ENCODE peak calls at places on chromosomes 7 and 10, in four cellular contexts. One of them, this sample, is unnamed.

GRCh38 chr7:28732037-28732869 is 225.9 kb downstream of the TRIL start:
- DNase-seq in stimulated activated CD8-positive, alpha-beta memory T cell treated with anti-CD3 and anti-CD28 coated beads, Interleukin-15, amount 100 ng/mL, for 24 hours: no peak
- DNase-seq in hypothalamus: no peak
- DNase-seq in heart right ventricle: peak
- DNase-seq in this sample: no peak

GRCh38 chr7:50155755-50156154 is 62.7 kb upstream of the ZPBP start:
- DNase-seq in hypothalamus: no peak
- DNase-seq in stimulated activated CD8-positive, alpha-beta memory T cell treated with anti-CD3 and anti-CD28 coated beads, Interleukin-15, amount 100 ng/mL, for 24 hours: no peak
- DNase-seq in heart right ventricle: no peak
- DNase-seq in this sample: no peak

GRCh38 chr10:86659721-86660438 is 5.5 kb downstream of the OPN4 start:
- DNase-seq in hypothalamus: no peak
- DNase-seq in heart right ventricle: peak
- DNase-seq in stimulated activated CD8-positive, alpha-beta memory T cell treated with anti-CD3 and anti-CD28 coated beads, Interleukin-15, amount 100 ng/mL, for 24 hours: no peak
- DNase-seq in this sample: peak

GRCh38 chr7:41621953-41622831 is 80.7 kb downstream of the INHBA start:
- DNase-seq in hypothalamus: no peak
- DNase-seq in heart right ventricle: no peak
- DNase-seq in stimulated activated CD8-positive, alpha-beta memory T cell treated with anti-CD3 and anti-CD28 coated beads, Interleukin-15, amount 100 ng/mL, for 24 hours: no peak
- DNase-seq in this sample: no peak

GRCh38 chr7:1354661-1355567 is 104.4 kb downstream of the MICALL2 start:
- DNase-seq in stimulated activated CD8-positive, alpha-beta memory T cell treated with anti-CD3 and anti-CD28 coated beads, Interleukin-15, amount 100 ng/mL, for 24 hours: no peak
- DNase-seq in heart right ventricle: no peak
- DNase-seq in hypothalamus: no peak
- DNase-seq in this sample: no peak

GRCh38 chr10:88687853-88688467 is 18.1 kb upstream of the LIPK start:
- DNase-seq in hypothalamus: no peak
- DNase-seq in heart right ventricle: no peak
- DNase-seq in stimulated activated CD8-positive, alpha-beta memory T cell treated with anti-CD3 and anti-CD28 coated beads, Interleukin-15, amount 100 ng/mL, for 24 hours: no peak
- DNase-seq in this sample: no peak

GRCh38 chr10:6907877-6908530 is 327.9 kb upstream of the PRKCQ start:
- DNase-seq in stimulated activated CD8-positive, alpha-beta memory T cell treated with anti-CD3 and anti-CD28 coated beads, Interleukin-15, amount 100 ng/mL, for 24 hours: no peak
- DNase-seq in hypothalamus: no peak
- DNase-seq in heart right ventricle: no peak
- DNase-seq in this sample: no peak

GRCh38 chr10:43921478-43921877 is 272.8 kb upstream of the ZNF32 start:
- DNase-seq in heart right ventricle: no peak
- DNase-seq in stimulated activated CD8-positive, alpha-beta memory T cell treated with anti-CD3 and anti-CD28 coated beads, Interleukin-15, amount 100 ng/mL, for 24 hours: no peak
- DNase-seq in hypothalamus: no peak
- DNase-seq in this sample: no peak

GRCh38 chr7:151626422-151627115 is 106.9 kb upstream of the RHEB start:
- DNase-seq in stimulated activated CD8-positive, alpha-beta memory T cell treated with anti-CD3 and anti-CD28 coated beads, Interleukin-15, amount 100 ng/mL, for 24 hours: no peak
- DNase-seq in heart right ventricle: no peak
- DNase-seq in hypothalamus: no peak
- DNase-seq in this sample: no peak

GRCh38 chr7:35762781-35763180 is 38.1 kb upstream of the SEPTIN7 start:
- DNase-seq in hypothalamus: no peak
- DNase-seq in stimulated activated CD8-positive, alpha-beta memory T cell treated with anti-CD3 and anti-CD28 coated beads, Interleukin-15, amount 100 ng/mL, for 24 hours: no peak
- DNase-seq in heart right ventricle: no peak
- DNase-seq in this sample: no peak

GRCh38 chr10:121510201-121510771 is 88.0 kb downstream of the FGFR2 start:
- DNase-seq in heart right ventricle: no peak
- DNase-seq in stimulated activated CD8-positive, alpha-beta memory T cell treated with anti-CD3 and anti-CD28 coated beads, Interleukin-15, amount 100 ng/mL, for 24 hours: no peak
- DNase-seq in hypothalamus: no peak
- DNase-seq in this sample: no peak

GRCh38 chr7:107725138-107725740 is 18.7 kb upstream of the CBLL1 start:
- DNase-seq in hypothalamus: no peak
- DNase-seq in heart right ventricle: no peak
- DNase-seq in stimulated activated CD8-positive, alpha-beta memory T cell treated with anti-CD3 and anti-CD28 coated beads, Interleukin-15, amount 100 ng/mL, for 24 hours: no peak
- DNase-seq in this sample: no peak

GRCh38 chr10:42646692-42647640 is 8.6 kb upstream of the ZNF33B start:
- DNase-seq in heart right ventricle: no peak
- DNase-seq in stimulated activated CD8-positive, alpha-beta memory T cell treated with anti-CD3 and anti-CD28 coated beads, Interleukin-15, amount 100 ng/mL, for 24 hours: no peak
- DNase-seq in hypothalamus: no peak
- DNase-seq in this sample: no peak

GRCh38 chr7:107180378-107180777 is 11.6 kb downstream of the HBP1 start:
- DNase-seq in stimulated activated CD8-positive, alpha-beta memory T cell treated with anti-CD3 and anti-CD28 coated beads, Interleukin-15, amount 100 ng/mL, for 24 hours: peak
- DNase-seq in hypothalamus: no peak
- DNase-seq in heart right ventricle: no peak
- DNase-seq in this sample: no peak

GRCh38 chr7:22357311-22358175 is 589 bp upstream of the RAPGEF5 start:
- DNase-seq in stimulated activated CD8-positive, alpha-beta memory T cell treated with anti-CD3 and anti-CD28 coated beads, Interleukin-15, amount 100 ng/mL, for 24 hours: no peak
- DNase-seq in heart right ventricle: no peak
- DNase-seq in hypothalamus: no peak
- DNase-seq in this sample: no peak

GRCh38 chr7:33970566-33970965 is 65.2 kb downstream of the BMPER start:
- DNase-seq in stimulated activated CD8-positive, alpha-beta memory T cell treated with anti-CD3 and anti-CD28 coated beads, Interleukin-15, amount 100 ng/mL, for 24 hours: no peak
- DNase-seq in hypothalamus: no peak
- DNase-seq in heart right ventricle: no peak
- DNase-seq in this sample: no peak

GRCh38 chr7:40763319-40764287 is 628.8 kb downstream of the SUGCT start:
- DNase-seq in stimulated activated CD8-positive, alpha-beta memory T cell treated with anti-CD3 and anti-CD28 coated beads, Interleukin-15, amount 100 ng/mL, for 24 hours: no peak
- DNase-seq in hypothalamus: no peak
- DNase-seq in heart right ventricle: no peak
- DNase-seq in this sample: no peak

GRCh38 chr10:72692897-72693598 is 1.1 kb downstream of the MCU start:
- DNase-seq in heart right ventricle: no peak
- DNase-seq in hypothalamus: no peak
- DNase-seq in stimulated activated CD8-positive, alpha-beta memory T cell treated with anti-CD3 and anti-CD28 coated beads, Interleukin-15, amount 100 ng/mL, for 24 hours: no peak
- DNase-seq in this sample: no peak

GRCh38 chr10:132302911-132303310 is 4.8 kb downstream of the STK32C start:
- DNase-seq in stimulated activated CD8-positive, alpha-beta memory T cell treated with anti-CD3 and anti-CD28 coated beads, Interleukin-15, amount 100 ng/mL, for 24 hours: no peak
- DNase-seq in hypothalamus: no peak
- DNase-seq in heart right ventricle: no peak
- DNase-seq in this sample: peak

GRCh38 chr10:24901686-24902399 is 50.6 kb downstream of the PRTFDC1 start:
- DNase-seq in heart right ventricle: no peak
- DNase-seq in hypothalamus: no peak
- DNase-seq in stimulated activated CD8-positive, alpha-beta memory T cell treated with anti-CD3 and anti-CD28 coated beads, Interleukin-15, amount 100 ng/mL, for 24 hours: no peak
- DNase-seq in this sample: peak

GRCh38 chr7:147859486-147859885 is 731.1 kb upstream of the C7orf33 start:
- DNase-seq in heart right ventricle: no peak
- DNase-seq in stimulated activated CD8-positive, alpha-beta memory T cell treated with anti-CD3 and anti-CD28 coated beads, Interleukin-15, amount 100 ng/mL, for 24 hours: no peak
- DNase-seq in hypothalamus: no peak
- DNase-seq in this sample: no peak

GRCh38 chr7:19016140-19016539 is 101.3 kb downstream of the TWIST1 start:
- DNase-seq in hypothalamus: no peak
- DNase-seq in heart right ventricle: no peak
- DNase-seq in stimulated activated CD8-positive, alpha-beta memory T cell treated with anti-CD3 and anti-CD28 coated beads, Interleukin-15, amount 100 ng/mL, for 24 hours: no peak
- DNase-seq in this sample: no peak

GRCh38 chr10:119090968-119091367 is 10.4 kb upstream of the EIF3A start:
- DNase-seq in stimulated activated CD8-positive, alpha-beta memory T cell treated with anti-CD3 and anti-CD28 coated beads, Interleukin-15, amount 100 ng/mL, for 24 hours: no peak
- DNase-seq in hypothalamus: no peak
- DNase-seq in heart right ventricle: no peak
- DNase-seq in this sample: no peak

GRCh38 chr7:68925241-68925640 is 673.0 kb upstream of the AUTS2 start:
- DNase-seq in hypothalamus: no peak
- DNase-seq in heart right ventricle: no peak
- DNase-seq in stimulated activated CD8-positive, alpha-beta memory T cell treated with anti-CD3 and anti-CD28 coated beads, Interleukin-15, amount 100 ng/mL, for 24 hours: no peak
- DNase-seq in this sample: no peak

GRCh38 chr7:134462337-134462925 is 3.5 kb upstream of the AKR1B1 start:
- DNase-seq in stimulated activated CD8-positive, alpha-beta memory T cell treated with anti-CD3 and anti-CD28 coated beads, Interleukin-15, amount 100 ng/mL, for 24 hours: no peak
- DNase-seq in heart right ventricle: no peak
- DNase-seq in hypothalamus: no peak
- DNase-seq in this sample: no peak

GRCh38 chr7:45708046-45708950 is 134.1 kb downstream of the ADCY1 start:
- DNase-seq in hypothalamus: no peak
- DNase-seq in stimulated activated CD8-positive, alpha-beta memory T cell treated with anti-CD3 and anti-CD28 coated beads, Interleukin-15, amount 100 ng/mL, for 24 hours: no peak
- DNase-seq in heart right ventricle: no peak
- DNase-seq in this sample: no peak

GRCh38 chr7:65509368-65510186 is 135.9 kb downstream of the ZNF92 start:
- DNase-seq in hypothalamus: no peak
- DNase-seq in heart right ventricle: peak
- DNase-seq in stimulated activated CD8-positive, alpha-beta memory T cell treated with anti-CD3 and anti-CD28 coated beads, Interleukin-15, amount 100 ng/mL, for 24 hours: no peak
- DNase-seq in this sample: peak

GRCh38 chr10:61937631-61938284 is 36.3 kb downstream of the ARID5B start:
- DNase-seq in heart right ventricle: no peak
- DNase-seq in hypothalamus: no peak
- DNase-seq in stimulated activated CD8-positive, alpha-beta memory T cell treated with anti-CD3 and anti-CD28 coated beads, Interleukin-15, amount 100 ng/mL, for 24 hours: no peak
- DNase-seq in this sample: no peak

GRCh38 chr10:5832946-5833345 is 19.7 kb upstream of the GDI2 start:
- DNase-seq in stimulated activated CD8-positive, alpha-beta memory T cell treated with anti-CD3 and anti-CD28 coated beads, Interleukin-15, amount 100 ng/mL, for 24 hours: no peak
- DNase-seq in heart right ventricle: no peak
- DNase-seq in hypothalamus: no peak
- DNase-seq in this sample: no peak

GRCh38 chr10:101611506-101611905 is 23.4 kb downstream of the DPCD start:
- DNase-seq in hypothalamus: no peak
- DNase-seq in stimulated activated CD8-positive, alpha-beta memory T cell treated with anti-CD3 and anti-CD28 coated beads, Interleukin-15, amount 100 ng/mL, for 24 hours: no peak
- DNase-seq in heart right ventricle: no peak
- DNase-seq in this sample: no peak

GRCh38 chr7:55977831-55978230 is 13.4 kb downstream of the NIPSNAP2 start:
- DNase-seq in hypothalamus: no peak
- DNase-seq in heart right ventricle: no peak
- DNase-seq in stimulated activated CD8-positive, alpha-beta memory T cell treated with anti-CD3 and anti-CD28 coated beads, Interleukin-15, amount 100 ng/mL, for 24 hours: no peak
- DNase-seq in this sample: no peak

GRCh38 chr7:116265881-116266280 is 55.5 kb downstream of the TES start:
- DNase-seq in stimulated activated CD8-positive, alpha-beta memory T cell treated with anti-CD3 and anti-CD28 coated beads, Interleukin-15, amount 100 ng/mL, for 24 hours: no peak
- DNase-seq in heart right ventricle: no peak
- DNase-seq in hypothalamus: no peak
- DNase-seq in this sample: no peak

GRCh38 chr10:114615600-114616007 is 42.5 kb downstream of the ABLIM1 start:
- DNase-seq in heart right ventricle: no peak
- DNase-seq in stimulated activated CD8-positive, alpha-beta memory T cell treated with anti-CD3 and anti-CD28 coated beads, Interleukin-15, amount 100 ng/mL, for 24 hours: no peak
- DNase-seq in hypothalamus: no peak
- DNase-seq in this sample: no peak

GRCh38 chr7:101558742-101559325 is 70.3 kb downstream of the MYL10 start:
- DNase-seq in hypothalamus: no peak
- DNase-seq in heart right ventricle: no peak
- DNase-seq in stimulated activated CD8-positive, alpha-beta memory T cell treated with anti-CD3 and anti-CD28 coated beads, Interleukin-15, amount 100 ng/mL, for 24 hours: no peak
- DNase-seq in this sample: no peak

GRCh38 chr7:98352621-98353020 is 48.3 kb downstream of the BAIAP2L1 start:
- DNase-seq in hypothalamus: no peak
- DNase-seq in stimulated activated CD8-positive, alpha-beta memory T cell treated with anti-CD3 and anti-CD28 coated beads, Interleukin-15, amount 100 ng/mL, for 24 hours: no peak
- DNase-seq in heart right ventricle: no peak
- DNase-seq in this sample: no peak

GRCh38 chr10:34121974-34122282 is 693.2 kb downstream of the PARD3 start:
- DNase-seq in hypothalamus: no peak
- DNase-seq in stimulated activated CD8-positive, alpha-beta memory T cell treated with anti-CD3 and anti-CD28 coated beads, Interleukin-15, amount 100 ng/mL, for 24 hours: no peak
- DNase-seq in heart right ventricle: no peak
- DNase-seq in this sample: no peak

GRCh38 chr10:4151466-4151865 is 366.5 kb upstream of the KLF6 start:
- DNase-seq in heart right ventricle: no peak
- DNase-seq in hypothalamus: no peak
- DNase-seq in stimulated activated CD8-positive, alpha-beta memory T cell treated with anti-CD3 and anti-CD28 coated beads, Interleukin-15, amount 100 ng/mL, for 24 hours: no peak
- DNase-seq in this sample: no peak

GRCh38 chr7:101555269-101555920 is 73.7 kb downstream of the MYL10 start:
- DNase-seq in stimulated activated CD8-positive, alpha-beta memory T cell treated with anti-CD3 and anti-CD28 coated beads, Interleukin-15, amount 100 ng/mL, for 24 hours: no peak
- DNase-seq in hypothalamus: no peak
- DNase-seq in heart right ventricle: no peak
- DNase-seq in this sample: no peak

GRCh38 chr7:141454338-141454737 is 96.9 kb upstream of the AGK start:
- DNase-seq in hypothalamus: no peak
- DNase-seq in heart right ventricle: no peak
- DNase-seq in stimulated activated CD8-positive, alpha-beta memory T cell treated with anti-CD3 and anti-CD28 coated beads, Interleukin-15, amount 100 ng/mL, for 24 hours: no peak
- DNase-seq in this sample: no peak

GRCh38 chr10:103044942-103045489 is 126.9 kb downstream of the CNNM2 start:
- DNase-seq in stimulated activated CD8-positive, alpha-beta memory T cell treated with anti-CD3 and anti-CD28 coated beads, Interleukin-15, amount 100 ng/mL, for 24 hours: no peak
- DNase-seq in heart right ventricle: no peak
- DNase-seq in hypothalamus: no peak
- DNase-seq in this sample: no peak

This sample was measured in left lung.